ENCODE peak calls at places on chromosomes 13 and 19, in nine cellular contexts. H, A, X, Z, T, D, U, O and N are unnamed samples.
A peak's percentile ranks its signal among the peaks of the same experiment; 100 is the strongest.

GRCh38 chr19:8017808-8018207 is 12.4 kb upstream of the ELAVL1 start:
- DNase-seq in H (no peak), A (peak; percentile 47), X (no peak), Z (no peak), T (peak; percentile 51), D (no peak), U (no peak), O (no peak), N (no peak)

GRCh38 chr13:79647518-79647917 is 166.6 kb downstream of the NDFIP2 start:
- DNase-seq in H (no peak), A (no peak), X (no peak), Z (no peak), T (no peak), D (no peak), U (no peak), O (no peak), N (no peak)

GRCh38 chr19:11460207-11460606 is 20.6 kb downstream of the ELAVL3 start:
- DNase-seq in H (no peak), A (no peak), X (no peak), Z (no peak), T (no peak), D (no peak), U (no peak), O (no peak), N (no peak)

GRCh38 chr19:43631491-43631890 is 8.2 kb downstream of the CADM4 start:
- DNase-seq in H (no peak), A (no peak), X (no peak), Z (no peak), T (no peak), D (no peak), U (no peak), O (no peak), N (no peak)

GRCh38 chr19:43695985-43696729 is 19.7 kb upstream of the IRGC start:
- DNase-seq in H (no peak), A (no peak), X (no peak), Z (no peak), T (no peak), D (no peak), U (no peak), O (no peak), N (no peak)

GRCh38 chr19:2507109-2507508 is 31.2 kb downstream of the GADD45B start:
- DNase-seq in H (peak; percentile 75), A (no peak), X (no peak), Z (peak; percentile 48), T (peak; percentile 61), D (no peak), U (no peak), O (peak; percentile 66), N (no peak)

GRCh38 chr13:92187378-92187989 is 789.1 kb downstream of the GPC5 start:
- DNase-seq in H (no peak), A (peak; percentile 72), X (peak; percentile 56), Z (peak; percentile 46), T (no peak), D (no peak), U (no peak), O (peak; percentile 50), N (no peak)

GRCh38 chr19:41999071-41999877 is 5.2 kb upstream of the ATP1A3 start:
- DNase-seq in H (no peak), A (peak; percentile 80), X (no peak), Z (no peak), T (no peak), D (no peak), U (no peak), O (peak; percentile 15), N (no peak)

GRCh38 chr13:66933994-66934393 is 296.1 kb downstream of the PCDH9 start:
- DNase-seq in H (no peak), A (no peak), X (no peak), Z (peak; percentile 96), T (no peak), D (no peak), U (no peak), O (peak; percentile 14), N (no peak)

GRCh38 chr13:42720116-42720857 is 61.1 kb upstream of the FAM216B start:
- DNase-seq in H (no peak), A (no peak), X (no peak), Z (peak; percentile 95), T (peak; percentile 55), D (peak; percentile 22), U (no peak), O (peak; percentile 98), N (no peak)

GRCh38 chr13:48873598-48873997 is 102.1 kb upstream of the FNDC3A start:
- DNase-seq in H (no peak), A (peak; percentile 76), X (no peak), Z (peak; percentile 28), T (no peak), D (no peak), U (no peak), O (peak; percentile 56), N (no peak)

GRCh38 chr13:32408999-32409313 is 19.0 kb downstream of the N4BP2L1 start:
- DNase-seq in H (no peak), A (no peak), X (no peak), Z (peak; percentile 11), T (no peak), D (no peak), U (no peak), O (no peak), N (no peak)

GRCh38 chr13:51636349-51636890 is 52.2 kb downstream of the WDFY2 start:
- DNase-seq in H (no peak), A (no peak), X (no peak), Z (no peak), T (no peak), D (no peak), U (no peak), O (no peak), N (no peak)

GRCh38 chr13:51638497-51638871 is 54.2 kb downstream of the WDFY2 start:
- DNase-seq in H (no peak), A (no peak), X (no peak), Z (peak; percentile 45), T (no peak), D (no peak), U (no peak), O (no peak), N (no peak)

GRCh38 chr13:51635137-51635878 is 51.0 kb downstream of the WDFY2 start:
- DNase-seq in H (no peak), A (no peak), X (no peak), Z (no peak), T (no peak), D (no peak), U (no peak), O (no peak), N (no peak)

GRCh38 chr13:51637852-51638496 is 53.7 kb downstream of the WDFY2 start:
- DNase-seq in H (no peak), A (no peak), X (no peak), Z (no peak), T (no peak), D (no peak), U (no peak), O (no peak), N (no peak)

DNA sequence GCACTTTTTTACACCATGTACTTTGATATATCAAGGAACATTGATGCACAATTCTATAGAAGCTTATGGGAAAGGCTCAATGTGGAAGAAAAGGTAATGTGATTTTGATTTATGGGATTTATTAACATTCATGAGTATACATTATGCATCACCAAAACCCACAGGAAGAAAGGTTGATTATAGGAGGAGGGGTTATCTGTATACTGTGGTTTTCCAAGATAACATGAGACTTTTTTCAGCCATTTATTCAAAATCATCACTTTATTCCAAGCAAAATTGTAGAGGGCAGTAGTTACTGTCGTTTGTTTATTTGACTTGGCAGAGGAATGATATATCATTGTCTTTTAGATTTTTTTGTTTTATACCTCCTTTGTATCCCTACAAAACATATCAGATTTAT is 54.9 kb downstream of the WDFY2 start:
- DNase-seq in H (no peak), A (no peak), X (no peak), Z (peak; percentile 53), T (no peak), D (no peak), U (no peak), O (no peak), N (no peak)
- H3K4me1 ChIP-seq in H (no peaks in the 10 kb centered on the region), A (peaks cover 64% of the 10 kb centered on the region), X (peaks cover 80% of the 10 kb centered on the region), Z (peaks cover 8% of the 10 kb centered on the region), T (peaks cover 17% of the 10 kb centered on the region), D (peaks cover 11% of the 10 kb centered on the region), U (peaks cover 2% of the 10 kb centered on the region), O (peaks cover 48% of the 10 kb centered on the region), N (no peaks in the 10 kb centered on the region)

DNA sequence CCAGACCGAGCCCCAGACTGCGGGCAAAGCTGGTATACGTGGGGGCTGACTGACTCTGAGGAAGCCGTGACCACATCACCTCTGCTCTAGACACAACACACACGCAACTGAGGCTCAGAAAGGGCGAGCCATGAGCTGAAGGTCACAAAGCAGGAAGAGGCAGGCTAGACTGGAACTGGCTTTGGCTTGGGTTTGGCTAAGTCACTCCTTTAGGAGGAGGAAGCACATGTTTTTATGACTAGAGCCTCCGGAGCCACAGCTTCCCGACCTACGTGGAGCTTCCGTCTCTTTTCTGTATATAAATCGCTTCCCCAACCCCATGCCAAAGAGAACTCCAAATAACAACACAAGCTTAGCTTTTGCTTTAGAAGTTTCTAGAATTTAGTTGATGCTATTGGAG is 48.0 kb downstream of the RFX2 start:
- DNase-seq in H (peak; percentile 88), A (no peak), X (no peak), Z (peak; percentile 58), T (peak; percentile 57), D (no peak), U (peak; percentile 78), O (no peak), N (peak; percentile 88)
- H3K4me1 ChIP-seq in H (peaks cover 20% of the 10 kb centered on the region), A (peaks cover 5% of the 10 kb centered on the region), X (peaks cover 80% of the 10 kb centered on the region), Z (peaks cover 18% of the 10 kb centered on the region), T (peaks cover 94% of the 10 kb centered on the region), D (peaks cover 33% of the 10 kb centered on the region), U (peaks cover 4% of the 10 kb centered on the region), O (peaks cover 79% of the 10 kb centered on the region), N (no peaks in the 10 kb centered on the region)

GRCh38 chr13:94711561-94712286 is 621 bp downstream of the SOX21 start:
- DNase-seq in H (no peak), A (peak; percentile 56), X (no peak), Z (peak; percentile 42), T (no peak), D (no peak), U (no peak), O (peak; percentile 37), N (no peak)
- H3K4me1 ChIP-seq in H (peaks cover 5% of the 10 kb centered on the region), A (peaks cover 49% of the 10 kb centered on the region), X (peaks cover 47% of the 10 kb centered on the region), Z (no peaks in the 10 kb centered on the region), T (peaks cover 43% of the 10 kb centered on the region), D (peaks cover 5% of the 10 kb centered on the region), U (no peaks in the 10 kb centered on the region), O (peaks cover 4% of the 10 kb centered on the region), N (peaks cover 38% of the 10 kb centered on the region)

GRCh38 chr13:78606471-78607408 is 3.4 kb upstream of the POU4F1 start:
- DNase-seq in H (no peak), A (peak; percentile 52), X (no peak), Z (no peak), T (no peak), D (no peak), U (no peak), O (no peak), N (no peak)
- H3K4me1 ChIP-seq in H (peaks cover 8% of the 10 kb centered on the region), A (peaks cover 62% of the 10 kb centered on the region), X (peaks cover 56% of the 10 kb centered on the region), Z (peaks cover 8% of the 10 kb centered on the region), T (peaks cover 44% of the 10 kb centered on the region), D (peaks cover 19% of the 10 kb centered on the region), U (no peaks in the 10 kb centered on the region), O (peaks cover 18% of the 10 kb centered on the region), N (peaks cover 48% of the 10 kb centered on the region)